ENCODE peak calls at places on chromosomes 2 and 18, in five cellular contexts. N is lung, C is left ventricle myocardium inferior, G is tibial nerve, Y is K562. D is an unnamed sample.

GRCh38 chr2:232632904-232633412 is 446 bp upstream of the EFHD1 start:
- DNase-seq in N (no peak), C (peak; percentile 72), G (peak; percentile 35), Y (peak; percentile 16), D (peak; percentile 85)

GRCh38 chr2:225429718-225430117 is 30.2 kb downstream of the NYAP2 start:
- DNase-seq in N (no peak), C (no peak), G (no peak), Y (peak; percentile 23), D (no peak)

GRCh38 chr18:21053127-21053526 is 58.5 kb downstream of the ROCK1 start:
- DNase-seq in N (no peak), C (no peak), G (no peak), Y (no peak), D (no peak)

GRCh38 chr2:239102266-239102665 is 254.4 kb downstream of the TWIST2 start:
- DNase-seq in N (no peak), C (no peak), G (no peak), Y (no peak), D (no peak)

GRCh38 chr2:232541961-232542714 is 2.6 kb downstream of the CHRNG start:
- DNase-seq in N (no peak), C (no peak), G (no peak), Y (no peak), D (no peak)

GRCh38 chr2:231715988-231716616 is 7.8 kb downstream of the PTMA start:
- DNase-seq in N (no peak), C (no peak), G (no peak), Y (peak; percentile 79), D (no peak)

GRCh38 chr2:153487993-153488562 is 9.5 kb upstream of the RPRM start:
- DNase-seq in N (no peak), C (no peak), G (no peak), Y (no peak), D (no peak)

GRCh38 chr2:68980956-68981355 is 6.5 kb downstream of the GKN1 start:
- DNase-seq in N (no peak), C (no peak), G (no peak), Y (no peak), D (no peak)

GRCh38 chr2:239202836-239203235 is 198.0 kb downstream of the HDAC4 start:
- DNase-seq in N (no peak), C (no peak), G (no peak), Y (no peak), D (peak; percentile 40)

GRCh38 chr2:8794923-8795825 is 42.2 kb downstream of the KIDINS220 start:
- DNase-seq in N (no peak), C (no peak), G (peak; percentile 41), Y (no peak), D (no peak)

GRCh38 chr18:24869285-24869684 is 408.8 kb downstream of the HRH4 start:
- DNase-seq in N (no peak), C (no peak), G (no peak), Y (no peak), D (no peak)

GRCh38 chr18:43935051-43935412 is 657.7 kb upstream of the SYT4 start:
- DNase-seq in N (no peak), C (no peak), G (no peak), Y (no peak), D (no peak)

GRCh38 chr18:79388043-79388442 is 7.7 kb upstream of the NFATC1 start:
- DNase-seq in N (no peak), C (no peak), G (no peak), Y (no peak), D (no peak)

DNA sequence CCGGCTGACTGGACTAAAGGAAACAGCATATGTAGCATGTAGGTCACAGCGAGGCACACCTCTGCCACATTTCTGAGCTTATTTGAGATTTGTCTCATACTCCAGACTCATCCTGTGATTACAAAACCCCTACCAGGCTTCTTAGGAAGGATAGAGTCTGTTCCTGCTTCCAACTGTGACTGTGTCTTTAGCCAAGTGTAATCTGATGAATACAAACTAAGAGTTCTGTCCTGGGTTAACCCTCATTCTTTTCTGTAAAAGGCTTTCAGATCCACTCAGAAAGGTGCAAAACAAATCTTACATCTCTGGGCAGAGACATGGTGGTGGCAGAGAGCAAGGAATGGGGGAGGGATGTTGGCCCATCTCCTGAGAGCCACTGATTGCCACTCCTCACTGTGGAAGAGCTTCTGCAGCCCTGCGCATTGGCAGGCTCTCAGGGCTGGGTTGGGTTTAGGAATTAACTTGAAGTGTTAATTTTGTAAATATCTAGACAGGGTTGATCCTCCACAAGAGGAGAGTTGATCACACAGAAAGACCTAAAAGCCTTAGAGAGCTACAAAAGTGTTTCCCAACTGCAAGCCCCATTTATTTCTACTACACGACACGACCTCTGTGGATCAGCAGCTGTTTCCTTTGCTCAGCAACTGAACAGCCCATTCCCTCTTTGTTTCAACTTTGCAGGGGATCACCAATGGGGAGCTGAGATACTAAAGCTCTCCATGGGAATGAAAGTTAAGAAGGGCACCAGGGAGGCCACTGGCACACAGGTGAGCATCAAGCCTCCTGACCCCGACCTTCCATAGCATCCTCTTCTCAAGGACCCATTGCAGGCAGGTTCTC is 23.7 kb upstream of the SPTBN1 start:
- DNase-seq in N (peak; percentile 48), C (no peak), G (no peak), Y (no peak), D (no peak)
- H3K4me1 ChIP-seq in N (peaks cover 19% of the 10 kb centered on the region), C (peaks cover 94% of the 10 kb centered on the region), G (peaks cover 82% of the 10 kb centered on the region), Y (no peaks in the 10 kb centered on the region), D (peaks cover 39% of the 10 kb centered on the region)

DNA sequence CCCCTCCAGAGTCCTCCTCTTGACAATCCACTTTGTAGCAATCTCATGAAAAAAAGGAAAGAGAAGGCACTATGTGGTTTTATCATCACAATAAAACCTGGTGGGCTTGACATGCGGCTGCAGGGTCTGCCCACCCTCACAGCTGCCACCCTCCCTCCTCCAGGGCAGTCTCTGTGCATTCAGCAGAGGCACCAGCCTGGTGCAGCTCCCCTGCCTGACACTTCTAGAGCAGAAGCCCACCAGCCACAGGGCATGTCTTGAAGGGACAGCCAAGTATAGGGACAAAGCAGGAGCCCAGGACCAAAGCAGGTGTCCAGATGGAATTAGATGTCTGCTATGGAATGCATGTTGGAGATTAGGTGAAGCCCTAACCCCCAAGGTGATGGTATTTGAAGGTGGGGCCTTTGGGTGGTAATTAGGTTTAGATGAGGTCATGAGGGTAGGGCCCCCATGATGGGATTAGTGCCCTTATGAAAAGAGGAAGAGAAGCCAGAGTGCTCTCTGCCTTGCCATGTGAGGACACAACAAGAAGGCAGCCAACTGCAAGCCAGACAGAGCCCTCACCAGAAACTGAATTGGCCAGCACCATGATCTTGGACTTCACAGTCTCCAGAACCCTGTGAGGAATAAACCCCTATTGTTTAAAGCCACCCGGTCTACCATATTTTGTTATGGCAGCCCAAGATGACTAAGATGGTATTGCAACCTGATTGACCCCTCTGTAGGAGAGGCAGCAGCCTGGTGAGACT is 86.9 kb downstream of the MCFD2 start:
- DNase-seq in N (no peak), C (no peak), G (no peak), Y (no peak), D (no peak)
- H3K4me1 ChIP-seq in N (peaks cover 7% of the 10 kb centered on the region), C (peaks cover 9% of the 10 kb centered on the region), G (no peaks in the 10 kb centered on the region), Y (no peaks in the 10 kb centered on the region), D (no peaks in the 10 kb centered on the region)

DNA sequence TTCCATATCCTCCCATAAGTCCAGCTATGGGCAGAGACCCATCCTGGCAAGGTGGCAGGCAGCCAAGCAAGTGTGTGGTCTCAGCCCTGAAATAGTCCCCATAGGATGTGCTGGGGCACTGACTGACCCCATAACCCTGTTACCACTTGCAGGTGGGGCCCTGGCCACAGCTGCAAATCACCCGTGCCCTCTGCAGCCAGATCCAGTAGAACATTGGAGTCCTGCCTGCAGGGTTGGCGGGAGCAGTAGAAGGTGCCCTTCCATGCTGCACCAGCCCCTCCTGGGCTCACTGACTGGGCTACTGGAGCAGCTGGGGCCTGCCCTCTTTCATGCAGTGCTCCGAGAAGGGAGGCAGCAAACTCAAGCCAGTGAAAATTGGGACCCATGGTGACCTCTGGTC is 112.6 kb upstream of the MCFD2 start:
- DNase-seq in N (no peak), C (peak; percentile 69), G (no peak), Y (no peak), D (no peak)
- H3K4me1 ChIP-seq in N (peaks cover 21% of the 10 kb centered on the region), C (peaks cover 86% of the 10 kb centered on the region), G (peaks cover 56% of the 10 kb centered on the region), Y (no peaks in the 10 kb centered on the region), D (peaks cover 36% of the 10 kb centered on the region)

GRCh38 chr2:26072925-26073768 is 39.3 kb downstream of the RAB10 start:
- DNase-seq in N (no peak), C (no peak), G (no peak), Y (peak; percentile 74), D (no peak)
- H3K4me1 ChIP-seq in N (peaks cover 7% of the 10 kb centered on the region), C (peaks cover 63% of the 10 kb centered on the region), G (peaks cover 52% of the 10 kb centered on the region), Y (peaks cover 73% of the 10 kb centered on the region), D (peaks cover 28% of the 10 kb centered on the region)

DNA sequence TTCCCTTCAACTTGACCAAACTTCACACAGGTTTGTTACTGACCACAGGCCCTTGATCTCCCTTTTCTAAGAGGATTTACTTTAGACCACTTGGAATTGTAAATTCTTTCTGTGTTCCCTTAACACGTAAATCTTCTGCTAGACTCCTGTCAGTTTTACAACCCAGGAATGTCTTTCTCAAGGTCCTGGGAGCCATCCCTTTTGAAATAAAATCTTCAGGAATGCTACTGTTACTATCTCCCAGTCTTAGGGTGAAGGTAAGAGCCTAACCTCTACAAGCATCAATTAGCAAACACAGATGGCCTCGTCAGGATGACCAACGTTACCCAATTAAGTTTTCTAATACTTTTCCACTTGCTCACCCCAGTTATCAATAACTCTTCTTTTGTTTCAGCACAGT is 182.7 kb downstream of the NRXN1 start:
- DNase-seq in N (no peak), C (no peak), G (no peak), Y (no peak), D (no peak)
- H3K4me1 ChIP-seq in N (no peaks in the 10 kb centered on the region), C (no peaks in the 10 kb centered on the region), G (peaks cover 31% of the 10 kb centered on the region), Y (no peaks in the 10 kb centered on the region), D (no peaks in the 10 kb centered on the region)

GRCh38 chr2:207725815-207726578 is 14.6 kb downstream of the CCNYL1 start:
- DNase-seq in N (peak; percentile 61), C (no peak), G (no peak), Y (no peak), D (no peak)
- H3K4me1 ChIP-seq in N (no peaks in the 10 kb centered on the region), C (peaks cover 15% of the 10 kb centered on the region), G (peaks cover 5% of the 10 kb centered on the region), Y (no peaks in the 10 kb centered on the region), D (no peaks in the 10 kb centered on the region)

GRCh38 chr2:72092099-72092498 is 55.6 kb downstream of the CYP26B1 start:
- DNase-seq in N (peak; percentile 9), C (no peak), G (no peak), Y (no peak), D (no peak)

GRCh38 chr2:72089028-72089427 is 58.6 kb downstream of the CYP26B1 start:
- DNase-seq in N (no peak), C (no peak), G (no peak), Y (no peak), D (no peak)

GRCh38 chr2:72090271-72090720 is 57.4 kb downstream of the CYP26B1 start:
- DNase-seq in N (peak; percentile 25), C (no peak), G (no peak), Y (peak; percentile 23), D (no peak)

GRCh38 chr2:72090781-72091482 is 56.7 kb downstream of the CYP26B1 start:
- DNase-seq in N (no peak), C (no peak), G (no peak), Y (no peak), D (peak; percentile 72)

DNA sequence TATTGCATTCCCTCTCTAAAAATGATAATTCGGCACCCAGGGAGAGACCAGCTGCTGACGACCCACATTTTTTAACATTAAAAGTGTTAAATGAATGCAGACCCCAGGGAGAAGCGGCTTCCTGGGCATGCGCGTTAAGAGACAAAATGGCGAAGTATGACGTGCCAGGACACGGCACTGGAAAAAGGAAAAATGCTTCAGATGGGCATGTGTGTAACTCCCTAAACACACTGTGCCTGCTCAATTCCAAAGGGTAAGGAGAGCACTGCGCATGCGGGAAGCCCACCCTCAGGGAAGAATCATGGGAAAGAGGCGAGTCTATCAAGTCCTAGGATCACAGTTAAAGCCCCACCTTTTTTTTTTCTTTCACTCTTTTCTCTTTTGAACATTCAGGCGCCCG is 58.1 kb downstream of the CYP26B1 start:
- DNase-seq in N (no peak), C (no peak), G (no peak), Y (no peak), D (no peak)
- H3K4me1 ChIP-seq in N (no peaks in the 10 kb centered on the region), C (no peaks in the 10 kb centered on the region), G (no peaks in the 10 kb centered on the region), Y (no peaks in the 10 kb centered on the region), D (no peaks in the 10 kb centered on the region)

GRCh38 chr2:66568650-66569300 is 133.8 kb downstream of the MEIS1 start:
- DNase-seq in N (no peak), C (no peak), G (no peak), Y (no peak), D (no peak)
- H3K4me1 ChIP-seq in N (peaks cover 2% of the 10 kb centered on the region), C (peaks cover 26% of the 10 kb centered on the region), G (no peaks in the 10 kb centered on the region), Y (peaks cover 8% of the 10 kb centered on the region), D (no peaks in the 10 kb centered on the region)